ENCODE peak calls at places on chromosomes 7 and 10, in seven cellular contexts. S is HCT116, J is Peyer's patch, C is stomach, R is HepG2, F is tibial nerve, N is right lobe of liver. P is an unnamed sample. For H3K27me3, the result is how much of the 10 kb centered on the place peaks cover.

GRCh38 chr7:26197153-26198115 is 3.1 kb downstream of the HNRNPA2B1 start:
- DNase-seq in S (no peak), J (no peak), C (no peak), R (no peak), F (no peak), N (no peak), P (no peak)

GRCh38 chr7:117858731-117859130 is 14.5 kb downstream of the CTTNBP2 start:
- DNase-seq in S (no peak), J (no peak), C (no peak), R (no peak), F (no peak), N (no peak), P (no peak)

GRCh38 chr7:55538538-55538937 is 33.8 kb downstream of the VOPP1 start:
- DNase-seq in S (no peak), J (no peak), C (no peak), R (no peak), F (no peak), N (no peak), P (no peak)

GRCh38 chr7:27302590-27302989 is 60.0 kb downstream of the EVX1 start:
- DNase-seq in S (no peak), J (no peak), C (no peak), R (no peak), F (no peak), N (no peak), P (no peak)

GRCh38 chr7:17564678-17565209 is 266.3 kb downstream of the AHR start:
- DNase-seq in S (no peak), J (no peak), C (no peak), R (no peak), F (no peak), N (no peak), P (no peak)

GRCh38 chr10:81479316-81479715 is 395.7 kb upstream of the NRG3 start:
- DNase-seq in S (no peak), J (no peak), C (no peak), R (no peak), F (no peak), N (no peak), P (no peak)

GRCh38 chr7:1851731-1852531 is 181.9 kb downstream of the ELFN1 start:
- DNase-seq in S (no peak), J (no peak), C (peak), R (no peak), F (no peak), N (peak), P (no peak)

GRCh38 chr7:140778975-140779374 is 82.5 kb downstream of the NDUFB2 start:
- DNase-seq in S (no peak), J (no peak), C (no peak), R (no peak), F (no peak), N (no peak), P (no peak)

GRCh38 chr10:7667262-7668141 is 736 bp upstream of the ITIH5 start:
- DNase-seq in S (no peak), J (no peak), C (no peak), R (peak), F (no peak), N (no peak), P (no peak)

GRCh38 chr10:117226813-117227451 is 14.0 kb upstream of the SLC18A2 start:
- DNase-seq in S (peak), J (no peak), C (peak), R (peak), F (no peak), N (no peak), P (no peak)

DNA sequence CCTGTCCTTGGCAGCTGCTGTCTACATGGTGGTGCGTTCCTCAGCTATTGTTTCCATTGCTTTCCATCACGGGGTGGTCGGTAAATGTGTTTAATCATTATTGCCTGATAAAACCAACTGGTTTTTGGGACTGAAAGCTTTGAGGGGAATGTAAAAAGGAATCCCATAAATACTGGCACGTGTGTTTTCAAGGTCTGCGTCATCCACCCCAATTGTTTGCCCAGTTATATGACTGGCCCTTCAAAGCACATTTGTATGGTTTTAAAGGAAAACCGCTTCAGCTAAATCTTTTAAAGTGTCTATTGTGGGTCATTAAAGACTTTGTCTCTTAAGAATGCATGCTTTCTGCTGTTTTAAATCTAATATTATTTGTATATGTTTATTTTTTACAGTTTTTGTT is 65.0 kb downstream of the TRRAP start:
- DNase-seq in S (no peak), J (no peak), C (no peak), R (no peak), F (no peak), N (no peak), P (no peak)
- TF ChIP-seq POLR2A in S (no peak), J (no peak), C (no peak), R (no peak), F (no peak), N (no peak), P (no peak)

GRCh38 chr7:72335561-72336381 is 76.4 kb downstream of the CALN1 start:
- DNase-seq in S (no peak), J (no peak), C (no peak), R (no peak), F (no peak), N (no peak), P (no peak)
- H3K27me3 ChIP-seq in S (under half), J (under half), C (under half), R (under half), F (under half), N (under half), P (under half)

GRCh38 chr10:75693453-75693852 is 262.0 kb downstream of the LRMDA start:
- DNase-seq in S (no peak), J (no peak), C (no peak), R (no peak), F (no peak), N (no peak), P (no peak)
- TF ChIP-seq POLR2A in S (no peak), J (no peak), C (no peak), R (no peak), F (no peak), N (no peak), P (no peak)

GRCh38 chr10:1401056-1401965 is 336.0 kb downstream of the ADARB2 start:
- DNase-seq in S (no peak), J (peak), C (peak), R (no peak), F (no peak), N (peak), P (no peak)
- H3K27me3 ChIP-seq in S (under half), J (under half), C (under half), R (under half), F (under half), N (under half), P (under half)

DNA sequence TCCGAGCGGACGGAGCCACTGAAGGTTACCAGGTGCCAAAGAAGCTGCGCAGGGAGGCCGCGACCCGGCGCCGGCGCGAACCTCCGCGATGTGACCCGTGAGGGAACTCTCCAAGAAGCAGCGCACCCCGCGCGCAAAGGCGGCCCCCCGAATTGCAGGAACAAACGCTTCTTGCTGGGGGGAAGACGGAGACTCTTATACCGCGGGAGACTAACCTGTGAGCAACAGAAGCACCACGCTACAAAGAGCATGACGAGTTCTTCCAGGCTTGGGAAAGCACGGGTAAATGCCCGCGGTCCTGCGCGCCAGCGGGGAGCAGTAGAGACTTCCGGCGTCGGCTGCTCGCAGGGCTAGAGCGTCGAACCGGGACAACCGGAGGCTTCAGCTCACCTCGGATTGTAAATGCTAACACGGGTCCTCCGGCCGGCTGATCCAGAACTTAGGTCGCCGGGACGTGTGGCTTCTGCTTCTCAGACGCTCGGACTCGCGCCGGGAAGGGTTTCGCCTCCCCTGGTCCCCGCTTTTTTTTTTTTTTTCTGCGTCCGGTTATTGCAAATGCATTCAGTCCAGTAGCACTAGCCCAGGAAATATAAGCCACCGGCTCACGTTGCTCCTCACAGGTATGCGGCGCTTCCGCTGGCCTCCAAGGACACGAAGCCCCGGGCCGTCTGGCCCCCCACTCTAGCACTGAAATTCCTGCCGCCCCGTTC is at the start of gene COA1:
- DNase-seq in S (peak), J (peak), C (peak), R (peak), F (peak), N (peak), P (peak)
- TF ChIP-seq POLR2A in S (peak), J (no peak), C (peak), R (peak), F (peak), N (peak), P (no peak)

DNA sequence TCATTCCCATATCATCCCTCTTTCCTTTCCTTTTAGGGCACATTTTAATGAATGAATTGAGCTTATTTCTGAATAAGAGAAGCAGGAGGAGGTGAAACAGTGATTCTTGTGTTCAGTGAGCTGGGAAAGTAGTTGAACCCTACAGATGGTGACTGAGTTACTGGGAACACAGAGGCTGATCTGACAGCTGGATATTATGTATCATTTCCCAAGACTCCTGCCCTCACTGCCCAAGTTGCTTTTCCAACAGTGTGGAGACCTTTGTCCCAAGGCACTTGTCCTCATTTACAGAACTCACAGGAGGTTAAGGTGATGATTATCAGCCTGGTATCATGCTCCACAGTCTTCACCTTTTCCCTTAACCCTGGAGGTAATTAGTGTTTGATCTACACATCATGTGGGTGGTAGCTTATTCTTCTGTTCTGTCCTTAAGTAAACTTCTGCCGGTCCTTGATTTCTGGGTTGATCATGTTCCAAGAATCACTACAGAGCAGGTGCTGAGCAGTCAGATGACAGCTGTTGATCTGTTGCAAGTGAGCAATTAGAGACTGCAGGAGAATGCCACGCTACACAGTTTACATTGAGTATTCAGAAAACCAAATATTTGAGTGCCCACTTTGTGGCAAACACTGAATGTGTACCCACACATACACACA is 2.6 kb downstream of the PRLHR start:
- DNase-seq in S (no peak), J (no peak), C (no peak), R (no peak), F (no peak), N (no peak), P (no peak)
- H3K27me3 ChIP-seq in S (half or more), J (under half), C (under half), R (under half), F (half or more), N (under half), P (under half)